ENCODE peak calls at places on chromosomes 13 and 19, in nine cellular contexts. W is mucosa of descending colon, B is ascending aorta, J is endothelial cell of umbilical vein, O is endodermal cell, K is K562, L is uterus, M is HCT116, Q is hepatocyte. V is an unnamed sample. For H3K36me3, the result is how much of the 10 kb centered on the place peaks cover.

GRCh38 chr13:40116008-40116407 is 460.5 kb downstream of the COG6 start:
- DNase-seq in W (no peak), B (peak), J (peak), O (peak), K (peak), L (peak), M (peak), Q (peak), V (peak)

GRCh38 chr19:10718205-10719196 is 622 bp downstream of the DNM2 start:
- DNase-seq in W (peak), B (no peak), J (peak), O (peak), K (peak), L (no peak), M (no peak), Q (peak), V (no peak)

GRCh38 chr19:2111886-2112285 is 15.2 kb downstream of the IZUMO4 start:
- DNase-seq in W (no peak), B (no peak), J (no peak), O (no peak), K (no peak), L (no peak), M (no peak), Q (no peak), V (no peak)

GRCh38 chr13:97000295-97000925 is 6.1 kb upstream of the OXGR1 start:
- DNase-seq in W (no peak), B (no peak), J (no peak), O (no peak), K (no peak), L (no peak), M (no peak), Q (no peak), V (no peak)

GRCh38 chr19:15379996-15380647 is 535 bp upstream of the AKAP8 start:
- DNase-seq in W (peak), B (peak), J (peak), O (peak), K (peak), L (peak), M (peak), Q (peak), V (no peak)

GRCh38 chr13:102799544-102800144 is 725 bp downstream of the BIVM start:
- DNase-seq in W (peak), B (peak), J (no peak), O (peak), K (peak), L (no peak), M (no peak), Q (peak), V (no peak)

GRCh38 chr19:18657590-18658365 is 20.9 kb downstream of the KLHL26 start:
- DNase-seq in W (no peak), B (peak), J (no peak), O (peak), K (peak), L (peak), M (no peak), Q (peak), V (peak)

GRCh38 chr19:28956971-28957370 is 256.0 kb downstream of the UQCRFS1 start:
- DNase-seq in W (no peak), B (no peak), J (no peak), O (peak), K (no peak), L (no peak), M (no peak), Q (no peak), V (no peak)

GRCh38 chr19:7870571-7871279 is 3.5 kb downstream of the PRR36 start:
- DNase-seq in W (peak), B (no peak), J (peak), O (peak), K (peak), L (peak), M (peak), Q (peak), V (no peak)

GRCh38 chr19:48636859-48637448 is at the start of gene DBP:
- DNase-seq in W (peak), B (peak), J (no peak), O (peak), K (no peak), L (no peak), M (no peak), Q (peak), V (no peak)

GRCh38 chr19:12774588-12775555 is at the start of gene HOOK2:
- DNase-seq in W (peak), B (peak), J (no peak), O (peak), K (no peak), L (peak), M (peak), Q (peak), V (no peak)

GRCh38 chr19:11236324-11237301 is 2.8 kb upstream of the ANGPTL8 start:
- DNase-seq in W (no peak), B (no peak), J (no peak), O (no peak), K (no peak), L (no peak), M (no peak), Q (no peak), V (no peak)

GRCh38 chr13:51799261-51799660 is 4.7 kb downstream of the DHRS12 start:
- DNase-seq in W (no peak), B (no peak), J (no peak), O (no peak), K (no peak), L (no peak), M (no peak), Q (no peak), V (no peak)

GRCh38 chr19:50046649-50047503 is 21.1 kb downstream of the ZNF473 start:
- DNase-seq in W (no peak), B (no peak), J (no peak), O (peak), K (peak), L (no peak), M (peak), Q (no peak), V (no peak)

GRCh38 chr19:18414504-18415176 is 4.6 kb upstream of the SSBP4 start:
- DNase-seq in W (peak), B (no peak), J (no peak), O (no peak), K (peak), L (peak), M (no peak), Q (no peak), V (no peak)

GRCh38 chr19:945401-946252 is 19.8 kb downstream of the ARID3A start:
- DNase-seq in W (peak), B (no peak), J (no peak), O (no peak), K (no peak), L (no peak), M (no peak), Q (no peak), V (no peak)

GRCh38 chr19:39916851-39917396 is 17.5 kb downstream of the FCGBP start:
- DNase-seq in W (peak), B (no peak), J (no peak), O (peak), K (no peak), L (no peak), M (no peak), Q (no peak), V (no peak)

GRCh38 chr13:35479223-35479536 is 2.7 kb upstream of the MAB21L1 start:
- DNase-seq in W (no peak), B (no peak), J (no peak), O (peak), K (no peak), L (no peak), M (no peak), Q (no peak), V (no peak)

GRCh38 chr13:43546260-43546659 is 240.5 kb downstream of the ENOX1 start:
- DNase-seq in W (peak), B (no peak), J (peak), O (no peak), K (no peak), L (peak), M (no peak), Q (no peak), V (no peak)

GRCh38 chr13:25836709-25837316 is 215.0 kb downstream of the SHISA2 start:
- DNase-seq in W (no peak), B (no peak), J (no peak), O (no peak), K (no peak), L (no peak), M (no peak), Q (no peak), V (peak)

GRCh38 chr13:76887070-76887563 is 912 bp upstream of the KCTD12 start:
- DNase-seq in W (peak), B (no peak), J (no peak), O (peak), K (no peak), L (peak), M (no peak), Q (peak), V (no peak)

GRCh38 chr19:53308339-53308811 is 25.2 kb upstream of the ZNF845 start:
- DNase-seq in W (no peak), B (no peak), J (peak), O (peak), K (peak), L (no peak), M (no peak), Q (peak), V (no peak)

GRCh38 chr19:11578342-11579142 is 1.1 kb upstream of the ACP5 start:
- DNase-seq in W (peak), B (no peak), J (peak), O (peak), K (peak), L (no peak), M (no peak), Q (peak), V (no peak)

GRCh38 chr13:68081051-68081450 is 850.9 kb upstream of the PCDH9 start:
- DNase-seq in W (no peak), B (no peak), J (no peak), O (no peak), K (no peak), L (no peak), M (no peak), Q (no peak), V (no peak)

GRCh38 chr19:19591133-19591825 is 27.2 kb downstream of the PBX4 start:
- DNase-seq in W (no peak), B (peak), J (no peak), O (peak), K (no peak), L (no peak), M (no peak), Q (peak), V (peak)

GRCh38 chr13:34166406-34166805 is 348.5 kb downstream of the RFC3 start:
- DNase-seq in W (no peak), B (no peak), J (no peak), O (no peak), K (no peak), L (no peak), M (no peak), Q (no peak), V (no peak)

GRCh38 chr13:42553098-42554046 is 20.6 kb upstream of the TNFSF11 start:
- DNase-seq in W (no peak), B (no peak), J (peak), O (no peak), K (no peak), L (no peak), M (no peak), Q (peak), V (peak)

GRCh38 chr13:84279166-84279565 is 396.9 kb upstream of the SLITRK1 start:
- DNase-seq in W (no peak), B (no peak), J (no peak), O (no peak), K (no peak), L (no peak), M (no peak), Q (no peak), V (no peak)

GRCh38 chr13:41985788-41986508 is 25.0 kb upstream of the VWA8 start:
- DNase-seq in W (no peak), B (no peak), J (no peak), O (no peak), K (no peak), L (no peak), M (no peak), Q (no peak), V (no peak)

GRCh38 chr19:31502536-31503170 is 153.4 kb upstream of the TSHZ3 start:
- DNase-seq in W (no peak), B (peak), J (no peak), O (no peak), K (no peak), L (no peak), M (no peak), Q (no peak), V (no peak)

GRCh38 chr19:32146664-32147063 is 198.7 kb upstream of the ZNF507 start:
- DNase-seq in W (no peak), B (no peak), J (no peak), O (no peak), K (no peak), L (no peak), M (no peak), Q (no peak), V (no peak)

GRCh38 chr13:52127783-52128702 is 830 bp downstream of the NEK5 start:
- DNase-seq in W (peak), B (peak), J (peak), O (peak), K (peak), L (peak), M (peak), Q (peak), V (no peak)

DNA sequence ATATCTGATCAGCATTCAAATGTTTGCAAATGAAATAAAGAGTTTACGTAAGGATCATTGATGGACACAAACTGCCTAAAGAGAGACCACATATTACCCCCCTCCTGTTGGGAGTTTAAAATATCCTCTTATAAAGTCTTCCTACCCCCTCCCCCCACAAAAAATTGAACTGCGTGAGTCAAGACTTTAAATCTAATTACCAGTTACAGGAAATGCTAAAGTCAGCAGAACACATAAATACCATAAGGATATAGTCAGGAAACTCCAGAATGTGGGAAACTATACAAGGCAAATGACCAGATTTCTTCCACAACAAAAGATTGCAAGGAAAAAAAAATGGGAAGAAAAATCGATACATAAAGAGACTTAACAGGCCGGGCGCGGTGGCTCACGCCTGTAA is 44.4 kb upstream of the FARP1 start:
- DNase-seq in W (no peak), B (no peak), J (no peak), O (no peak), K (no peak), L (no peak), M (no peak), Q (no peak), V (no peak)
- H3K4me3 ChIP-seq in W (no peak), B (no peak), J (no peak), O (no peak), K (no peak), L (no peak), M (no peak), Q (no peak), V (no peak)

GRCh38 chr19:6718111-6718740 is 2.2 kb downstream of the C3 start:
- DNase-seq in W (peak), B (no peak), J (no peak), O (peak), K (no peak), L (no peak), M (no peak), Q (no peak), V (no peak)
- TF ChIP-seq CTCF in W (no peak), B (no peak), J (no peak), O (no peak), K (no peak), L (no peak), M (no peak), Q (no peak), V (no peak)

DNA sequence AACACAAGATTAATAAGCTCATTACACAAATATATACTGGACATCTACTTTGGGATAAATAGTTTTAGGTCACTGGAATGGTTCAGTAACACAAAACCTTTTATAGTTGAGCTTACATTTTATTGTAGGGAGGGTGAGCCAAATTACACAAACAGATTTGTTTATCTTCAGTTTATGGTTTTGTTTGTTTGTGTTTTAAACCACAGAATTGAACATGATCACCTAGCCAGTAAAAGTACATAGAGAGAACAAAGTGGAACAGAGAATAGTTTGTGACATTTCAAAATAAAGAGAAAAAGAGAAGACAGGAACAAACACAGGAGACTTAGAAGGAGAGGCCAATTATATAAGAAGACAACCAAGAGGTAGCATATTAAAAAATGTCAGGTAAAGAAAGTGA is 1930.2 kb upstream of the PCDH20 start:
- DNase-seq in W (no peak), B (no peak), J (no peak), O (no peak), K (no peak), L (no peak), M (no peak), Q (no peak), V (no peak)
- H3K36me3 ChIP-seq in W (under half), B (under half), J (under half), O (under half), K (under half), L (under half), M (under half), Q (under half), V (under half)

DNA sequence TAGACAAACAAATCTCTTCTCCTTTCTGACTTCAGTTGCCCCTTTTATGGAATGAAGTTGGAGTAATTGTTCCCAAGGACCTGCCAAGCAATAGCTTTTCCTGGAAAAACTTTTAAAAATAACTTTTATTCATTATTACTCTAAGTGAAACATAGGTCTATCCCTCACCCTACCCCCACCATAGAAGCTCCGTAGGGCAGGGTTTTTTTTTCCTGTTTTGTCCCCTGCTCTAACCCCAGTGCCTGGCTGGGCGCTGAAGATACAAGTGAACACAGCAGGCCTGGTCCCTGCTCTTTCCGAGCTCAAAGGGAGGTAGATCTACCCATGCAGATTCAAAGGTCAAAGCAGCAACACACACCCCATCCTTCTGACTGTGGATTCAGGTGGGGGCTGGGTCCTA is 8.7 kb upstream of the GNG8 start:
- DNase-seq in W (no peak), B (peak), J (no peak), O (no peak), K (no peak), L (no peak), M (no peak), Q (no peak), V (no peak)
- H3K4me3 ChIP-seq in W (no peak), B (no peak), J (no peak), O (no peak), K (no peak), L (no peak), M (no peak), Q (no peak), V (no peak)

DNA sequence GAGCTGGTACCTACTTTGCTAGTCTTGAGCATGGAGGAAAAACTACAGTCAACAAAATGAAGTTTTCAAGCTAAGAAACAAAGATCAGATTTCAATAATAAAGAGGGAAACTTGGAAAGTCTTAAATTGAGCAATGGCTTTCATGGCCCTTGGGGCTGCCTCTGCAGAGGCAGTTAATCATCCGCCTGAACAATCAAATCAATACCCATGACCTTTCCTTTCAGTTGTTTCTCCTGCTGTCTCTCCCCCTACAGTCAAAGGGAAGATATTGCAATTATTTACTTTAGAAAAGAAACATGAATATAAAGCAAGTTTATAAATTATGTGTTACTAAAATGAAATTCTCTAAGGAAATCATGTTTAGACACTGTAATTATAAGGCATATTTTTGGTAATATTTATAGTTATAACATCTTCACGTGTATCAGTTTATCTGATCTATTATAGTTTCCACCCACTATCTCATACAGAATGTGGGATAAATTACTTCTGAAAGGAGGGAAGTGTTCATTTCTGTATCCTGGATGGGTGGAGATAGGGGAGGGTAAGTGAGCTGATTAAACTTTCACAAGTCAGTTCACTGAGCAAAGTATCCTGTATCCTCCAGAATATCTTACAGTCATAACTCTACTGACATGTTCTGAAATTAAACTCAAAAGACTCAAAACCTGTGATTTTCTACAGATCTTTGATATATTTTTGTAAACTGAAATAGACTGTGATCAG is 72.4 kb upstream of the TSC22D1 start:
- DNase-seq in W (no peak), B (no peak), J (peak), O (no peak), K (peak), L (no peak), M (peak), Q (peak), V (no peak)
- TF ChIP-seq CTCF in W (no peak), B (peak), J (no peak), O (peak), K (peak), L (no peak), M (peak), Q (peak), V (peak)

DNA sequence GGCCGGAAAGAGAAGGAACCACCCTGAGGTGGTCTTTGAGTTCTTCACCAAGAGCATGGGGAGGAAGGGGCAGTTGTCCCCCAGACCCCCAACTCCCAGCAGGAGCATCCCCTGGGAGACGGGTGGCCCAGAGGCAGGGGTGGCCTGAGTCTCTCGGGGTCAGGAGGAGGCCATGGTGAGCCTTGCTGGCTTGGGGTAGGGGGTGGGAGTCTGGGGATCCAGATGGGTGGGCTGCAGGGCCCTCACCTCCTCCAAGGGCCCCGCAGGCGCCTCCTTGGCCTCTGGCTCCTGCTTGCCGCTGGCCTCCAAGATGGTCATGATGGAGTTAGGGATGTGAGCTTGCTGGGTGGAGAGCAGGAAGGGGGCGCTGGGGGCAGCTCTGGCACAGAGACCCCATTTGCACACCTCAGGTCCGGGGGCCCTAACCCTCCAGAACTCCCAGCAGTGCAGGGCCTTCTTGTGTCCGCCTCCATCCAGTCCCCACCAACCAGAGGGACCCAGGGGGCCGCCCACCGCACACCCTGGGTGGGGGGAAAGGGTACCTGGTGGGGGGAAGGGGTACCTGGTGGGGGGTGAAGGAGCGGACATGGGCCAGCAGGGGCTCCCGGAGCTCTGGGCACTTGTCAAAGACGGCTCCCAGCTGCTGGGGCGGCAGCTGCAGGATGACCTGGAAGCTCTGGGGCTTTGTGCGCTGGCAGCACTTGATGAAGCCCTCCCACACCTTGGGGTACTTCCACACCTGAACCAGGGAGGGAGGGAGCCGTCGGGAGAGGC is 1.3 kb upstream of the RSPH6A start:
- DNase-seq in W (no peak), B (no peak), J (no peak), O (peak), K (no peak), L (no peak), M (no peak), Q (no peak), V (no peak)
- H3K36me3 ChIP-seq in W (under half), B (under half), J (under half), O (under half), K (under half), L (under half), M (under half), Q (under half), V (under half)

DNA sequence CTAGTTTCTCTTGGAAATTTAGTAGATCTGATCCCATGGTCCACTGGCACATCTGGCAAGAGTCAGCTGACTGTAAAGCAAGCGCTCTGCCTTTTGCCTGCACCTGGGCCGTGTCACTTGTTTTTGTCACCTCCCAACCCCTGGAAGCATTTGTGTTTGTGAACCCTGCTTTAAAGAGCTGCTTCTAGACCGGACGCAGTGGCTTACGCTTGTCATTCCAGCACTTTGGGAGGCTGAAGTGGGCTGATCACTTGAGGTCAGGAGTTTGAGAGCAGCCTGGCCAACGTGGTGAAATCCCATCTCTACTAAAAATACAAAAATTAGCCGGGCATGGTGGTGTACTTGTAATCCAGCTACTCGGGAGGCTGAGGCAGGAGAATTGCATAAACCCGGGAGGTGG is 2.1 kb downstream of the CLPP start:
- DNase-seq in W (no peak), B (no peak), J (no peak), O (no peak), K (no peak), L (no peak), M (no peak), Q (no peak), V (no peak)
- H3K4me3 ChIP-seq in W (no peak), B (no peak), J (no peak), O (no peak), K (no peak), L (no peak), M (no peak), Q (no peak), V (no peak)

V was measured in kidney epithelial cell.